ENCODE peak calls at places on chromosomes 5 and 9, in ten cellular contexts. One of them, this sample, is unnamed.

GRCh38 chr5:73748510-73749410 is 122.8 kb downstream of the ARHGEF28 start:
- DNase-seq in WERI-Rb-1: no peak
- DNase-seq in psoas muscle: peak
- DNase-seq in CD8-positive, alpha-beta T cell: no peak
- DNase-seq in Panc1: no peak
- DNase-seq in heart right ventricle: peak
- DNase-seq in keratinocyte: no peak
- DNase-seq in HFFc6: no peak
- DNase-seq in lung: no peak
- DNase-seq in right lobe of liver: no peak
- DNase-seq in this sample: no peak

GRCh38 chr5:179345429-179346321 is at the start of gene ADAMTS2:
- DNase-seq in psoas muscle: peak
- DNase-seq in Panc1: no peak
- DNase-seq in right lobe of liver: peak
- DNase-seq in lung: peak
- DNase-seq in heart right ventricle: peak
- DNase-seq in CD8-positive, alpha-beta T cell: no peak
- DNase-seq in HFFc6: no peak
- DNase-seq in WERI-Rb-1: peak
- DNase-seq in keratinocyte: no peak
- DNase-seq in this sample: peak

GRCh38 chr9:31272456-31273295 is 1111.8 kb upstream of the ACO1 start:
- DNase-seq in psoas muscle: no peak
- DNase-seq in Panc1: no peak
- DNase-seq in right lobe of liver: no peak
- DNase-seq in lung: no peak
- DNase-seq in HFFc6: no peak
- DNase-seq in keratinocyte: peak
- DNase-seq in CD8-positive, alpha-beta T cell: no peak
- DNase-seq in heart right ventricle: no peak
- DNase-seq in WERI-Rb-1: no peak
- DNase-seq in this sample: no peak

GRCh38 chr5:148457183-148457620 is 73.4 kb downstream of the FBXO38 start:
- DNase-seq in right lobe of liver: no peak
- DNase-seq in HFFc6: no peak
- DNase-seq in WERI-Rb-1: peak
- DNase-seq in CD8-positive, alpha-beta T cell: no peak
- DNase-seq in psoas muscle: no peak
- DNase-seq in keratinocyte: no peak
- DNase-seq in Panc1: no peak
- DNase-seq in heart right ventricle: no peak
- DNase-seq in lung: no peak
- DNase-seq in this sample: no peak

GRCh38 chr5:21681906-21682305 is 1171.2 kb downstream of the CDH12 start:
- DNase-seq in keratinocyte: no peak
- DNase-seq in HFFc6: no peak
- DNase-seq in lung: no peak
- DNase-seq in Panc1: no peak
- DNase-seq in psoas muscle: no peak
- DNase-seq in WERI-Rb-1: no peak
- DNase-seq in right lobe of liver: no peak
- DNase-seq in heart right ventricle: no peak
- DNase-seq in CD8-positive, alpha-beta T cell: no peak
- DNase-seq in this sample: no peak

GRCh38 chr9:109192732-109193361 is 25.8 kb upstream of the FRRS1L start:
- DNase-seq in HFFc6: no peak
- DNase-seq in keratinocyte: no peak
- DNase-seq in WERI-Rb-1: peak
- DNase-seq in lung: no peak
- DNase-seq in heart right ventricle: no peak
- DNase-seq in psoas muscle: no peak
- DNase-seq in right lobe of liver: peak
- DNase-seq in CD8-positive, alpha-beta T cell: peak
- DNase-seq in Panc1: no peak
- DNase-seq in this sample: no peak

GRCh38 chr9:90802534-90802933 is 915 bp downstream of the SYK start:
- DNase-seq in heart right ventricle: no peak
- DNase-seq in HFFc6: no peak
- DNase-seq in keratinocyte: no peak
- DNase-seq in right lobe of liver: no peak
- DNase-seq in lung: no peak
- DNase-seq in CD8-positive, alpha-beta T cell: no peak
- DNase-seq in psoas muscle: no peak
- DNase-seq in WERI-Rb-1: no peak
- DNase-seq in Panc1: no peak
- DNase-seq in this sample: no peak

GRCh38 chr5:169200086-169200778 is 100.7 kb downstream of the SLIT3 start:
- DNase-seq in CD8-positive, alpha-beta T cell: no peak
- DNase-seq in psoas muscle: no peak
- DNase-seq in Panc1: no peak
- DNase-seq in heart right ventricle: no peak
- DNase-seq in keratinocyte: no peak
- DNase-seq in right lobe of liver: no peak
- DNase-seq in lung: no peak
- DNase-seq in HFFc6: no peak
- DNase-seq in WERI-Rb-1: no peak
- DNase-seq in this sample: no peak

DNA sequence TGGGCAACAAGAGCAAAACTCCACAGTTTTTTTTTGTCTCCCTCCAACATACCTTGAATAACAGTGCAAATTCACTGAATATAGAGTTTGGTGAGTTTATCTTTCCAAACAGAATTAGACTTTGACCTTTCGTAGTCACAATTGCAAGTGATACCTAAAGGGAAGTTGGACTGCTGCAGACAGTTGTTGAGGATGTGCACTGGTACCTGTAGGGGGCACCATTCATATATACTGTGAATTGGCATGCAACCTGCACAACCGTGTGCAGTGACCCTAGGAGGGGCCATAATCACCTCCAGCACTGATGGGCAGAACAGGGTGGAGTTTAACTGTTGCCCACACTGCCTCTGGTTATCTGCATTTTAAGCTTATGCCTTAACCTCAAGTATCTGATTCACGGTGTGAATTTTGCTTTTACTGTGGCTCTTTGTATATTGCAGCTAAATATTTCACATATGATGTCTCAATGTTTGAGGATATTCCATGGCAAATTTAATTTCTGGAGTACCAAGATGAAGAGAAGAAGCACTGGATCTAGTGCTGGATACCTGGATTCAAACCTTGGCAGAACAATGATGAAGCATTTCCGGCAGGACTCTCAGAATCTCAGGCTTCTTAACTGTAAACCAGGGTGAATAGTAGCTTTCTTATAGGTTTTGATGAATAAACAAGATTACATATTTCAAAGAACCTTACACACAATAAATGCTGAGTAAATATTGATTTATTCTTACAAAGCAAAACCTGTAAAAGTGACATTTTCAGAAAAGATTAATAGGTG is 144.4 kb downstream of the ACTBL2 start:
- DNase-seq in CD8-positive, alpha-beta T cell: no peak
- DNase-seq in keratinocyte: no peak
- DNase-seq in HFFc6: peak
- DNase-seq in lung: no peak
- DNase-seq in psoas muscle: no peak
- DNase-seq in right lobe of liver: no peak
- DNase-seq in Panc1: no peak
- DNase-seq in WERI-Rb-1: peak
- DNase-seq in heart right ventricle: no peak
- DNase-seq in this sample: no peak
- TF ChIP-seq CTCF in CD8-positive, alpha-beta T cell: no peak
- TF ChIP-seq CTCF in keratinocyte: peak
- TF ChIP-seq CTCF in HFFc6: peak
- TF ChIP-seq CTCF in lung: no peak
- TF ChIP-seq CTCF in psoas muscle: peak
- TF ChIP-seq CTCF in right lobe of liver: peak
- TF ChIP-seq CTCF in Panc1: peak
- TF ChIP-seq CTCF in WERI-Rb-1: peak
- TF ChIP-seq CTCF in heart right ventricle: peak
- TF ChIP-seq CTCF in this sample: peak

DNA sequence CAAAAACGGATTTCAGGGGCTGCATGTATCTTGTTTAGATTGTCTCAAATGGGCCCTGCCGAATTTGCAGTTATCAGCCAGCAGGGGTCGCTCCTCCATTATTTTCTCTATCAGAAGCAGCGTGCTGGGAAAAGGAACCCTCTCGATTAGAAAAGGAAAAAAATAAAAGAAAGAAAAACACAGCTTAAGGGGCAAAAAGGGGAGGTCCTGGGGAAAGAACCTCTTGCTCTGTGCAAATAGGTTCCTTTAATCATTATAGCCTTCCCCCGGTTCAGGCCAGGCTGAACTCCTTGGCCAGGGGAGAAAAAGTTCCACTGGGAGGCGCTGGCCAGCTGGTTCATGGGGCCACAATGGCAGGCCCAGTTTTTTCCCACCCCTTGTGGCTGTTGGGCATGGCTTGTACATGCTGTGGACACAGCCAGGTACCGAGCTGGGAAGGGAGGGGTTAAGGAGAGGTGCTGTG is 25.0 kb upstream of the CAPSL start:
- DNase-seq in lung: no peak
- DNase-seq in HFFc6: peak
- DNase-seq in heart right ventricle: no peak
- DNase-seq in right lobe of liver: no peak
- DNase-seq in CD8-positive, alpha-beta T cell: no peak
- DNase-seq in WERI-Rb-1: peak
- DNase-seq in keratinocyte: no peak
- DNase-seq in Panc1: no peak
- DNase-seq in psoas muscle: no peak
- DNase-seq in this sample: peak
- TF ChIP-seq CTCF in lung: no peak
- TF ChIP-seq CTCF in HFFc6: peak
- TF ChIP-seq CTCF in heart right ventricle: no peak
- TF ChIP-seq CTCF in right lobe of liver: peak
- TF ChIP-seq CTCF in CD8-positive, alpha-beta T cell: no peak
- TF ChIP-seq CTCF in WERI-Rb-1: peak
- TF ChIP-seq CTCF in keratinocyte: peak
- TF ChIP-seq CTCF in Panc1: peak
- TF ChIP-seq CTCF in psoas muscle: peak
- TF ChIP-seq CTCF in this sample: peak

GRCh38 chr5:123428521-123429220 is 5.5 kb upstream of the CEP120 start:
- DNase-seq in psoas muscle: no peak
- DNase-seq in heart right ventricle: no peak
- DNase-seq in WERI-Rb-1: no peak
- DNase-seq in Panc1: no peak
- DNase-seq in lung: no peak
- DNase-seq in keratinocyte: no peak
- DNase-seq in HFFc6: no peak
- DNase-seq in right lobe of liver: peak
- DNase-seq in CD8-positive, alpha-beta T cell: no peak
- DNase-seq in this sample: no peak

GRCh38 chr5:123425444-123425843 is 2.2 kb upstream of the CEP120 start:
- DNase-seq in keratinocyte: no peak
- DNase-seq in WERI-Rb-1: no peak
- DNase-seq in psoas muscle: no peak
- DNase-seq in lung: no peak
- DNase-seq in Panc1: no peak
- DNase-seq in CD8-positive, alpha-beta T cell: no peak
- DNase-seq in heart right ventricle: no peak
- DNase-seq in right lobe of liver: no peak
- DNase-seq in HFFc6: no peak
- DNase-seq in this sample: peak

GRCh38 chr5:123421773-123422172 is 1.4 kb downstream of the CEP120 start:
- DNase-seq in WERI-Rb-1: no peak
- DNase-seq in keratinocyte: no peak
- DNase-seq in heart right ventricle: no peak
- DNase-seq in lung: no peak
- DNase-seq in Panc1: no peak
- DNase-seq in psoas muscle: no peak
- DNase-seq in CD8-positive, alpha-beta T cell: no peak
- DNase-seq in HFFc6: no peak
- DNase-seq in right lobe of liver: no peak
- DNase-seq in this sample: no peak

GRCh38 chr5:123422433-123423277 is 548 bp downstream of the CEP120 start:
- DNase-seq in lung: no peak
- DNase-seq in right lobe of liver: no peak
- DNase-seq in psoas muscle: no peak
- DNase-seq in WERI-Rb-1: peak
- DNase-seq in heart right ventricle: no peak
- DNase-seq in HFFc6: peak
- DNase-seq in Panc1: peak
- DNase-seq in keratinocyte: no peak
- DNase-seq in CD8-positive, alpha-beta T cell: no peak
- DNase-seq in this sample: no peak

DNA sequence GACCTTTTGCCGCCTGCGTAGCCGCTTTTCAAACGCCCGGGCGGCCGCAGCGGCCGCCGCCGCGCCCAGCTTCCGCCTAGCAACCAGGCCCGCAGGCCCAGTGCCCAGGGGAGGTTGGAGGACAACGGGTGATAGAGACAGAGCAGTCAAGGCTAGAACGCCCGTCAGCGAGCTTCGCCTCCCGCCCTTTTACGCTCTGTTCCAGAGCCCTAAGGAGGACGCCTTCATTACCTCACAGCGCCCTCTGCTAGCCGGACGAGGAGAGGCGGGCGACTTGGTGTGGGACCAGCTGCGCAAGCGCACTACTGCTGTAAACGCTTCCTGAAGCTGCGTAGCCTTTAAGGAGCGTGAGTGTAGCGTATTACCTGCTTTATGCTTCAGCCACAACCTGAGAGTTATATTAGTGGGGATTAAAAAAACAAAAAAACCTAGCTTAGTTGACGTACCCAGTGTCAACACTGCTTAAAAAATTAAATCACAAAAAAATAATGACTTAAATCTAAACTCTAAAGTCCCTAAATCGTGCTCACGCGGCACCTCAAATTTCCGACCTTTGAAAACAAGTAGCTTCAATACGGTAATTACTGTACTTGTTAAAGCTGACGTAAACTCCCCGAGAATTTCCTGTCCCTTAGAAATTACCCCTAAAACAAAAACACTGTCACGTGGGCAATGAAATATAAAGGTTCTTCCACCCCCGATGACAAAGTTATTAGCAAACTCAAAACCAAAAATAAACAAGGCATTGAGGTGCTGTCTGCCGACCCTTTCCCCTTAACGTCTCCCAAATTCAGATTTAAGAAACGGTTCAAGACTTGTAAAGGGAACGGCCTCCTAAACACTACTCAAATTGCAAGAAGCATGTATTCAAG is at the start of gene CEP120:
- DNase-seq in HFFc6: peak
- DNase-seq in psoas muscle: peak
- DNase-seq in lung: peak
- DNase-seq in right lobe of liver: peak
- DNase-seq in WERI-Rb-1: peak
- DNase-seq in heart right ventricle: peak
- DNase-seq in keratinocyte: peak
- DNase-seq in CD8-positive, alpha-beta T cell: peak
- DNase-seq in Panc1: peak
- DNase-seq in this sample: peak
- TF ChIP-seq CTCF in HFFc6: peak
- TF ChIP-seq CTCF in psoas muscle: peak
- TF ChIP-seq CTCF in lung: peak
- TF ChIP-seq CTCF in right lobe of liver: peak
- TF ChIP-seq CTCF in WERI-Rb-1: peak
- TF ChIP-seq CTCF in heart right ventricle: peak
- TF ChIP-seq CTCF in keratinocyte: peak
- TF ChIP-seq CTCF in CD8-positive, alpha-beta T cell: peak
- TF ChIP-seq CTCF in Panc1: peak
- TF ChIP-seq CTCF in this sample: peak

DNA sequence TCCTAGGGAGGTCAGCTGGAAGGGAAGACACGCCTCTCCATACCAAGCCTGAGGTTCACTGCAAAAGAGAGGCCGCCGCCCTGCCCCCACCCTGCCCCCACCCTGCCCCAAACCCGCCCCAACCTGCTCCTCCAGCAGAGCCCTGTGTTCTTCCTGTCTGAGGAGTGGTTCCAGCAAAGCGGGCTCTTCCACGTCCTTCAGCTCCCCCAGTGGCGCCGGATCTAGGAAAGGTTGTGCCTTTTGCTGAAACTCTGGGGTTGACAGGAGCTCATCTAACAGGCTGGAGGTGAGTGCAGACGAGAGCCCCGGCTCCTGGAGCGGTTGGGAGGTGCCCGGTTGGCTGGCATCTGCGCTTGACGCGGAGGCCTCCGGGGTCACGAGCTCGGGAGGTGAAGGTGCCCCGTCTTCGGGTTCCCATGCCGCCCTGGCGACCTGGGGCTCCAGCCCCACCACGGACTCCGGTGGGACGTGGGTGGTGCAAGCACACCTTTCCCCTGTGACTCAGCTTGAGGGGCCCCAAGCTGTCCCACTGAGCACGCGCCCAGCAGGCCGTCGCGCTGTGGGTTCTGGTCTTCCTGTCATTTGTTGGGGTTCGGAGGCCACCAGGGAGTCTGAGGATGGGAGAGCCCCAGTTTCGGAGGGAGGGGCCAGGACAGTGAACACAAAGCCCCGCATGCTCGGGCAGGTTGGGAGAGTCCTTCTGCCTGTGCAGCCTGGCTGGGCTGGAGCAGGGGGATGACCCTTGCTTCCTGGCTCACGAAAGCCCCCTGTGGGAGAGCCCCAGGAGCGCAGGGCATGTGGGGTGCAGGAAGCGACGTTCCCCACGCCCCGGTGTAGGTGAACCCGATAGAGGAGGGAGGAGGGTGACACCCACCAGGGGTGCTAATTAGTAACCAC is 1467.1 kb downstream of the FOXD4L5 start:
- DNase-seq in psoas muscle: peak
- DNase-seq in heart right ventricle: peak
- DNase-seq in WERI-Rb-1: peak
- DNase-seq in CD8-positive, alpha-beta T cell: peak
- DNase-seq in lung: peak
- DNase-seq in keratinocyte: no peak
- DNase-seq in HFFc6: peak
- DNase-seq in right lobe of liver: peak
- DNase-seq in Panc1: no peak
- DNase-seq in this sample: peak
- TF ChIP-seq CTCF in psoas muscle: no peak
- TF ChIP-seq CTCF in heart right ventricle: no peak
- TF ChIP-seq CTCF in WERI-Rb-1: no peak
- TF ChIP-seq CTCF in CD8-positive, alpha-beta T cell: no peak
- TF ChIP-seq CTCF in lung: no peak
- TF ChIP-seq CTCF in keratinocyte: no peak
- TF ChIP-seq CTCF in HFFc6: no peak
- TF ChIP-seq CTCF in right lobe of liver: no peak
- TF ChIP-seq CTCF in Panc1: no peak
- TF ChIP-seq CTCF in this sample: no peak